ENCODE peak calls at places on chromosome 20, in four cellular contexts. S is Kasumi-1; H is activated CD4-positive, alpha-beta T cell treated with anti-CD3 and anti-CD28 coated beads, Interleukin-2, amount 10 ng/mL, durations not matched to agents 7 days and 5 days; C is DMS53. Q is an unnamed sample.

GRCh38 chr20:59938221-59938620 is 1.9 kb downstream of the PPP1R3D start:
- DNase-seq in S (no peak), H (no peak), C (no peak), Q (no peak)

GRCh38 chr20:25470045-25470444 is 62.6 kb downstream of the GINS1 start:
- DNase-seq in S (peak), H (peak), C (peak), Q (peak)

GRCh38 chr20:54407446-54407845 is 67.9 kb upstream of the DOK5 start:
- DNase-seq in S (no peak), H (no peak), C (no peak), Q (no peak)

GRCh38 chr20:18164356-18164755 is 26.7 kb downstream of the KAT14 start:
- DNase-seq in S (no peak), H (no peak), C (no peak), Q (no peak)

GRCh38 chr20:59207742-59208357 is 44.2 kb downstream of the ZNF831 start:
- DNase-seq in S (peak), H (peak), C (peak), Q (peak)

GRCh38 chr20:17934141-17934862 is 34.3 kb downstream of the SNX5 start:
- DNase-seq in S (no peak), H (no peak), C (no peak), Q (no peak)

GRCh38 chr20:63424613-63425012 is 47.8 kb downstream of the KCNQ2 start:
- DNase-seq in S (no peak), H (no peak), C (no peak), Q (no peak)

GRCh38 chr20:46084805-46085792 is 4.7 kb downstream of the NCOA5 start:
- DNase-seq in S (no peak), H (no peak), C (peak), Q (no peak)

GRCh38 chr20:12906401-12906800 is 102.4 kb upstream of the SPTLC3 start:
- DNase-seq in S (no peak), H (no peak), C (no peak), Q (no peak)

GRCh38 chr20:9241721-9242427 is 173.0 kb downstream of the PLCB4 start:
- DNase-seq in S (no peak), H (no peak), C (no peak), Q (no peak)

GRCh38 chr20:6061544-6061943 is 7.7 kb upstream of the LRRN4 start:
- DNase-seq in S (no peak), H (no peak), C (peak), Q (no peak)

GRCh38 chr20:32986331-32986966 is 17.8 kb downstream of the SUN5 start:
- DNase-seq in S (no peak), H (no peak), C (no peak), Q (no peak)

GRCh38 chr20:63043348-63044203 is 36.8 kb upstream of the BHLHE23 start:
- DNase-seq in S (no peak), H (no peak), C (no peak), Q (no peak)

GRCh38 chr20:44051661-44052000 is 135.4 kb downstream of the JPH2 start:
- DNase-seq in S (no peak), H (no peak), C (no peak), Q (no peak)

GRCh38 chr20:14521436-14521835 is 184.0 kb upstream of the FLRT3 start:
- DNase-seq in S (no peak), H (no peak), C (no peak), Q (no peak)

GRCh38 chr20:25018425-25018824 is 25.9 kb upstream of the APMAP start:
- DNase-seq in S (no peak), H (no peak), C (peak), Q (no peak)

GRCh38 chr20:56359212-56360132 is 698 bp downstream of the FAM210B start:
- DNase-seq in S (peak), H (peak), C (peak), Q (no peak)

GRCh38 chr20:44463466-44463865 is 12.2 kb upstream of the TTPAL start:
- DNase-seq in S (no peak), H (no peak), C (no peak), Q (no peak)

GRCh38 chr20:58688838-58689237 is 3.8 kb upstream of the NPEPL1 start:
- DNase-seq in S (peak), H (no peak), C (no peak), Q (no peak)

GRCh38 chr20:5078399-5078958 is 41.3 kb downstream of the PCNA start:
- DNase-seq in S (peak), H (peak), C (peak), Q (peak)

GRCh38 chr20:49674383-49675352 is 39.0 kb downstream of the B4GALT5 start:
- DNase-seq in S (no peak), H (no peak), C (no peak), Q (no peak)

GRCh38 chr20:44513871-44514270 is 8.0 kb downstream of the SERINC3 start:
- DNase-seq in S (no peak), H (no peak), C (no peak), Q (no peak)

GRCh38 chr20:51046021-51046985 is 23.4 kb upstream of the KCNG1 start:
- DNase-seq in S (no peak), H (no peak), C (no peak), Q (no peak)

GRCh38 chr20:1426231-1426849 is 33.5 kb upstream of the FKBP1A start:
- DNase-seq in S (no peak), H (no peak), C (no peak), Q (no peak)

GRCh38 chr20:37343212-37343993 is 2.5 kb upstream of the SRC start:
- DNase-seq in S (no peak), H (peak), C (no peak), Q (no peak)

Q was measured in GM13977.